ENCODE peak calls at places on chromosome X, in six cellular contexts. B is CD8-positive, alpha-beta memory T cell; Q is spleen; E is anterior cingulate cortex; Y is LoVo; J is AG09309. F is an unnamed sample.

GRCh38 chrX:105483011-105483410 is 262.5 kb upstream of the TEX13A start:
- DNase-seq in J (no peak), B (no peak), E (no peak), Q (no peak), Y (no peak), F (no peak)

GRCh38 chrX:56995271-56995994 is at the start of gene SPIN3:
- DNase-seq in Y (peak; percentile 60), B (peak; percentile 36), E (peak; percentile 50), Q (peak; percentile 86), J (no peak), F (peak; percentile 93)

GRCh38 chrX:98931194-98931593 is 1478.9 kb downstream of the PCDH19 start:
- DNase-seq in B (no peak), J (no peak), Y (no peak), E (no peak), Q (no peak), F (no peak)

GRCh38 chrX:104137496-104137895 is 19.3 kb downstream of the SLC25A53 start:
- DNase-seq in J (no peak), Y (no peak), E (no peak), B (no peak), Q (no peak), F (no peak)

GRCh38 chrX:107465932-107466620 is 16.6 kb downstream of the FRMPD3 start:
- DNase-seq in B (no peak), J (no peak), Q (no peak), E (no peak), Y (no peak), F (no peak)

GRCh38 chrX:50680990-50681389 is 133.0 kb downstream of the SHROOM4 start:
- DNase-seq in B (no peak), J (no peak), Y (no peak), Q (no peak), E (no peak), F (no peak)

GRCh38 chrX:132292753-132293152 is 73.5 kb upstream of the RAP2C start:
- DNase-seq in E (no peak), Q (no peak), B (peak; percentile 21), J (peak; percentile 37), Y (peak; percentile 36), F (no peak)

GRCh38 chrX:14927391-14927790 is 54.2 kb downstream of the MOSPD2 start:
- DNase-seq in Y (no peak), Q (no peak), B (no peak), J (no peak), E (no peak), F (no peak)

GRCh38 chrX:151789179-151789800 is 54.7 kb downstream of the CNGA2 start:
- DNase-seq in B (no peak), E (no peak), J (peak; percentile 45), Q (no peak), Y (peak; percentile 25), F (no peak)

GRCh38 chrX:130799393-130799792 is 103.6 kb downstream of the ENOX2 start:
- DNase-seq in Y (no peak), Q (no peak), E (no peak), B (no peak), J (peak; percentile 1), F (no peak)

GRCh38 chrX:139877710-139878414 is 55.0 kb downstream of the ATP11C start:
- DNase-seq in E (no peak), Y (no peak), Q (no peak), J (no peak), B (no peak), F (no peak)

GRCh38 chrX:149979126-149979644 is 40.9 kb upstream of the EOLA2 start:
- DNase-seq in J (no peak), Y (no peak), E (no peak), Q (no peak), B (no peak), F (no peak)

GRCh38 chrX:151710457-151710856 is 5.4 kb upstream of the FATE1 start:
- DNase-seq in Q (no peak), B (no peak), Y (no peak), E (no peak), J (no peak), F (no peak)

GRCh38 chrX:148381603-148382002 is 118.8 kb upstream of the AFF2 start:
- DNase-seq in E (no peak), B (no peak), Q (no peak), Y (no peak), J (no peak), F (no peak)

GRCh38 chrX:120813982-120814381 is 61.7 kb downstream of the CT47B1 start:
- DNase-seq in J (no peak), E (no peak), B (no peak), Y (no peak), Q (no peak), F (no peak)

GRCh38 chrX:112849010-112849409 is 8.4 kb upstream of the AMOT start:
- DNase-seq in J (no peak), E (no peak), Q (no peak), B (no peak), Y (no peak), F (no peak)

GRCh38 chrX:72021975-72022374 is 109.7 kb downstream of the RTL5 start:
- DNase-seq in Q (no peak), Y (no peak), B (no peak), E (no peak), J (no peak), F (no peak)

GRCh38 chrX:153684447-153685178 is 3.1 kb upstream of the SLC6A8 start:
- DNase-seq in E (no peak), J (no peak), Q (peak; percentile 40), B (no peak), Y (no peak), F (peak; percentile 79)

GRCh38 chrX:123563167-123563566 is 169.7 kb downstream of the THOC2 start:
- DNase-seq in J (no peak), B (no peak), Y (no peak), E (no peak), Q (no peak), F (no peak)

GRCh38 chrX:130829526-130830515 is 73.2 kb downstream of the ENOX2 start:
- DNase-seq in E (no peak), B (no peak), J (no peak), Q (no peak), Y (no peak), F (no peak)

GRCh38 chrX:11407331-11408110 is 114.3 kb downstream of the AMELX start:
- DNase-seq in Q (no peak), E (no peak), B (no peak), J (peak; percentile 20), Y (no peak), F (no peak)

F was measured in chondrocyte.